ENCODE peak calls at places on chromosome 12, in nine cellular contexts. F is hepatocyte, O is astrocyte of the cerebellum, L is endothelial cell of umbilical vein, Q is foreskin fibroblast, S is AG04449, A is uterus, K is brain microvascular endothelial cell, Y is H9. N is an unnamed sample.
A peak's percentile ranks its signal among the peaks of the same experiment; 100 is the strongest.

GRCh38 chr12:67794151-67794550 is 145.6 kb downstream of the DYRK2 start:
- DNase-seq in Q (peak; percentile 73), Y (no peak), A (no peak), L (no peak), F (no peak), K (peak; percentile 64), S (peak; percentile 71), O (no peak), N (no peak)

GRCh38 chr12:46788247-46788887 is 37.4 kb downstream of the SLC38A4 start:
- DNase-seq in K (no peak), Y (no peak), L (peak; percentile 96), S (no peak), O (no peak), A (no peak), F (no peak), Q (peak; percentile 33), N (no peak)

GRCh38 chr12:24776856-24777255 is 172.0 kb downstream of the BCAT1 start:
- DNase-seq in F (no peak), L (no peak), S (no peak), O (no peak), A (no peak), K (no peak), Y (no peak), Q (no peak), N (no peak)

GRCh38 chr12:124567035-124567672 is at the start of gene NCOR2:
- DNase-seq in A (no peak), F (no peak), Q (peak; percentile 40), K (no peak), Y (no peak), S (no peak), L (no peak), O (no peak), N (peak; percentile 43)

GRCh38 chr12:86730233-86730632 is 474.0 kb upstream of the MGAT4C start:
- DNase-seq in Y (no peak), Q (no peak), K (no peak), L (no peak), A (no peak), S (no peak), F (no peak), O (no peak), N (no peak)

GRCh38 chr12:52204095-52204930 is 12.5 kb upstream of the KRT80 start:
- DNase-seq in Y (no peak), L (no peak), A (peak; percentile 11), Q (peak; percentile 73), F (no peak), S (no peak), O (no peak), K (peak; percentile 49), N (no peak)

GRCh38 chr12:70989232-70989631 is 68.7 kb upstream of the PTPRR start:
- DNase-seq in Y (no peak), K (no peak), F (no peak), O (no peak), Q (peak; percentile 41), L (no peak), A (no peak), S (no peak), N (no peak)

GRCh38 chr12:122803937-122804336 is 29.6 kb downstream of the CCDC62 start:
- DNase-seq in L (no peak), O (no peak), K (no peak), Y (no peak), S (no peak), A (no peak), F (no peak), Q (no peak), N (no peak)

GRCh38 chr12:49990269-49990668 is 17.5 kb downstream of the AQP6 start:
- DNase-seq in F (no peak), Q (peak; percentile 53), Y (no peak), A (no peak), K (no peak), O (no peak), S (no peak), L (no peak), N (no peak)

GRCh38 chr12:109775172-109775881 is 57.9 kb downstream of the TRPV4 start:
- DNase-seq in K (peak; percentile 50), F (peak; percentile 86), A (peak; percentile 54), L (peak; percentile 62), O (peak; percentile 19), Y (peak; percentile 81), S (no peak), Q (peak; percentile 82), N (peak; percentile 63)

GRCh38 chr12:103841690-103842584 is 903 bp upstream of the NT5DC3 start:
- DNase-seq in O (peak; percentile 92), Q (peak; percentile 97), K (peak; percentile 67), F (peak; percentile 59), S (peak; percentile 28), Y (peak; percentile 90), A (peak; percentile 58), L (peak; percentile 16), N (peak; percentile 39)

GRCh38 chr12:1422604-1423315 is 171.6 kb downstream of the FBXL14 start:
- DNase-seq in A (no peak), Y (no peak), K (no peak), L (no peak), F (no peak), Q (no peak), O (no peak), S (no peak), N (no peak)

GRCh38 chr12:31876568-31877424 is 82.4 kb upstream of the RESF1 start:
- DNase-seq in Y (no peak), O (no peak), K (no peak), L (no peak), A (no peak), Q (no peak), F (peak; percentile 18), S (no peak), N (no peak)

GRCh38 chr12:30810918-30811317 is 56.2 kb upstream of the CAPRIN2 start:
- DNase-seq in L (no peak), O (no peak), Y (no peak), K (no peak), A (no peak), Q (no peak), F (no peak), S (no peak), N (no peak)
- TF ChIP-seq CTCF in L (no peak), O (no peak), Y (no peak), K (no peak), A (no peak), Q (no peak), F (no peak), S (no peak), N (no peak)

DNA sequence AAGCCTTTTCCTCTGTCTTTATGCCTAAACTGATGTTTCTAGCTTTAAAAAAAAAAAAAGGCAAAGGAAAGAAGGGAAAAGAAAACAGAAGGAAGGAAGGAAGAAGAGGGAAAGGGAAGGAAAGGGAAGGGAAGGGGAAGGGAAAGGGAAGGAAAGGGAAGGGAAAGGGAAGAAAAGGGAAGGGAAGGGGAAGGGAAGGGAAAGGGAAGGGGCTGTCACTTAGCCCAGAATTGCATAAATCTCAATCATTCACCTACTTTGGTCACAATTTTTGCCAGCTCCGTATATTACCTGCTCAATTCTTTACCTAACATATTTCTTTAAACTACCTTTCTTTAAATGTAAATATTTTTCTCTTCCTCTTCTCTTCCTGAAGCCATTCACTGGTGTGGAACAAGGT is 26.8 kb downstream of the CIT start:
- DNase-seq in O (no peak), A (no peak), F (no peak), Q (no peak), L (no peak), K (no peak), Y (no peak), S (no peak), N (no peak)
- TF ChIP-seq CTCF in O (no peak), A (no peak), F (no peak), Q (no peak), L (no peak), K (no peak), Y (no peak), S (no peak), N (no peak)

DNA sequence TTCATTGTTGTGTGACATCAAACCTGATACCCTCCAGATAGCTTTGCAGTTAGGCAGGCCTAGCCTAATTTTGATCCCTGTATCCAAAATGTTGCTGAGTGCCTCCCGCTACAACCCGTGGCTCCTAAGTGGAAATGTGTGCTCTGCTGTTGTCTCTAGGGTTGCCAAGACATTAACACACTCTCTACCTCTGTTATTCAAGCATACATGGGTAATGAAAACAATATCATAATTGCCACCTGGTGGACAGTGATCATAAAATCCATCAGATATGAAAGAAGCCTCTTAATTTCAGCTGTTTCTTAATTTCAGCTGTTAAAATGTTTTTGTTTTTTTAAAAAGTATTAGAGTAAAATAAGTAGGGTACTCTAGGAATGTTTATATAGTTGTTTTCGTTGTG is 93.5 kb downstream of the PLEKHA5 start:
- DNase-seq in F (no peak), S (no peak), A (no peak), K (no peak), Y (no peak), L (peak; percentile 43), O (no peak), Q (no peak), N (no peak)
- TF ChIP-seq CTCF in F (no peak), S (no peak), A (peak; percentile 6), K (peak; percentile 28), Y (no peak), L (peak; percentile 6), O (peak; percentile 19), Q (no peak), N (no peak)

GRCh38 chr12:14953752-14954151 is 7.6 kb downstream of the ARHGDIB start:
- DNase-seq in A (no peak), S (no peak), Q (no peak), Y (no peak), L (no peak), O (no peak), F (no peak), K (no peak), N (no peak)

GRCh38 chr12:14950421-14950820 is 11.0 kb downstream of the ARHGDIB start:
- DNase-seq in A (no peak), O (no peak), Q (no peak), S (no peak), F (no peak), L (no peak), Y (no peak), K (no peak), N (no peak)

GRCh38 chr12:14950982-14951746 is 10.2 kb downstream of the ARHGDIB start:
- DNase-seq in A (no peak), Y (peak; percentile 70), F (peak; percentile 77), L (no peak), Q (no peak), K (no peak), S (no peak), O (no peak), N (no peak)

GRCh38 chr12:14954269-14954668 is 7.1 kb downstream of the ARHGDIB start:
- DNase-seq in K (no peak), L (no peak), F (no peak), A (no peak), O (no peak), Q (no peak), Y (no peak), S (no peak), N (no peak)

DNA sequence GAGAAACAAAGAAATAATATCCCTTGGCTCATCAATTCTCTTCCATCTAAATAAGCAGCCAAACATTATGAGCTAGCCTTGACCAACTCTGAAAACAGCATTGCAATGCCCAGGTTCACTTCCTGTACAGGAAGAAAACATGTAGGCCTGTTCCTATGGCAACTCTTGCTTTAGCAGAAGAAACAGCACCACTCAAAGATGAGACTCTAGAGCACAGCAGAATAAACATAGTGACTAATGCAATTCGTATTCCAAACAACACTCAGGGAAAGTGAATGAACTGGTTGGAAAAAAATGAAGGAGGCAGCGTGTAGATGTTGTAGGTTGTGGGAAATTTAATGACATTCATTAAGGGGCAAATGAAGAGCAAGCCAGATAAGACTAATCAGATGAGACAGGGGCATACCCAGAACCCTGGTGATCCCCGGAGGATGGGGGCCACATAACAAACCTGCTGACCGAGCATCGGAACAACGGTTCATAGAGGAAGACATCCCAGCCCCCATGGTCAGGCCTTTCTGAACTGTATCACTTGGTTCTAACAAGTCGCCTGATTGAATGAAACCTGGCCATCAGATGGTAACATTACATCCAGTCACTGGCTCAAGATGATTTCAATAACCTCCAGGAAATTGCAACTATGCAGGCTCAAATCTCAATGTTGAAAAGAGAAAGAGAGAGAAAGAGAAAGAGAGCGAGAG is 9.0 kb downstream of the ARHGDIB start:
- DNase-seq in Q (peak; percentile 85), A (peak; percentile 52), S (peak; percentile 95), F (peak; percentile 79), O (peak; percentile 63), K (peak; percentile 97), L (peak; percentile 97), Y (no peak), N (no peak)
- TF ChIP-seq CTCF in Q (no peak), A (no peak), S (no peak), F (no peak), O (no peak), K (no peak), L (no peak), Y (no peak), N (no peak)